ENCODE peak calls at places on chromosomes 5 and 9, in five cellular contexts. One of them, this sample, is unnamed.

GRCh38 chr5:125526940-125527339 is 780.5 kb upstream of the ZNF608 start:
- DNase-seq in stimulated activated CD4-positive, alpha-beta T cell treated with anti-CD3 and anti-CD28 coated beads, Interleukin-1b, Interleukin-23, amount 100 ng/mL, for 24 hours: no peak
- DNase-seq in SHP77: peak
- DNase-seq in osteocyte: no peak
- DNase-seq in choroid plexus epithelial cell: peak
- DNase-seq in this sample: peak

GRCh38 chr5:151405334-151405872 is 42.0 kb upstream of the SLC36A1 start:
- DNase-seq in SHP77: no peak
- DNase-seq in osteocyte: no peak
- DNase-seq in stimulated activated CD4-positive, alpha-beta T cell treated with anti-CD3 and anti-CD28 coated beads, Interleukin-1b, Interleukin-23, amount 100 ng/mL, for 24 hours: no peak
- DNase-seq in choroid plexus epithelial cell: no peak
- DNase-seq in this sample: no peak

GRCh38 chr9:129511320-129511900 is 109.5 kb downstream of the C9orf50 start:
- DNase-seq in stimulated activated CD4-positive, alpha-beta T cell treated with anti-CD3 and anti-CD28 coated beads, Interleukin-1b, Interleukin-23, amount 100 ng/mL, for 24 hours: no peak
- DNase-seq in choroid plexus epithelial cell: no peak
- DNase-seq in osteocyte: no peak
- DNase-seq in SHP77: no peak
- DNase-seq in this sample: no peak

GRCh38 chr9:107175826-107176500 is 107.1 kb upstream of the RAD23B start:
- DNase-seq in choroid plexus epithelial cell: no peak
- DNase-seq in SHP77: no peak
- DNase-seq in stimulated activated CD4-positive, alpha-beta T cell treated with anti-CD3 and anti-CD28 coated beads, Interleukin-1b, Interleukin-23, amount 100 ng/mL, for 24 hours: no peak
- DNase-seq in osteocyte: no peak
- DNase-seq in this sample: no peak

GRCh38 chr5:157295247-157295646 is 29.3 kb downstream of the CYFIP2 start:
- DNase-seq in choroid plexus epithelial cell: no peak
- DNase-seq in SHP77: no peak
- DNase-seq in stimulated activated CD4-positive, alpha-beta T cell treated with anti-CD3 and anti-CD28 coated beads, Interleukin-1b, Interleukin-23, amount 100 ng/mL, for 24 hours: no peak
- DNase-seq in osteocyte: no peak
- DNase-seq in this sample: no peak

GRCh38 chr5:137347865-137348264 is 151.3 kb downstream of the SPOCK1 start:
- DNase-seq in choroid plexus epithelial cell: no peak
- DNase-seq in SHP77: no peak
- DNase-seq in osteocyte: no peak
- DNase-seq in stimulated activated CD4-positive, alpha-beta T cell treated with anti-CD3 and anti-CD28 coated beads, Interleukin-1b, Interleukin-23, amount 100 ng/mL, for 24 hours: no peak
- DNase-seq in this sample: no peak

GRCh38 chr9:93813221-93813620 is 141.9 kb downstream of the BARX1 start:
- DNase-seq in stimulated activated CD4-positive, alpha-beta T cell treated with anti-CD3 and anti-CD28 coated beads, Interleukin-1b, Interleukin-23, amount 100 ng/mL, for 24 hours: no peak
- DNase-seq in osteocyte: no peak
- DNase-seq in SHP77: no peak
- DNase-seq in choroid plexus epithelial cell: no peak
- DNase-seq in this sample: no peak

GRCh38 chr5:36040651-36041536 is 25.8 kb downstream of the UGT3A2 start:
- DNase-seq in stimulated activated CD4-positive, alpha-beta T cell treated with anti-CD3 and anti-CD28 coated beads, Interleukin-1b, Interleukin-23, amount 100 ng/mL, for 24 hours: no peak
- DNase-seq in osteocyte: no peak
- DNase-seq in choroid plexus epithelial cell: no peak
- DNase-seq in SHP77: peak
- DNase-seq in this sample: no peak

GRCh38 chr5:57259704-57260103 is 85.8 kb downstream of the GPBP1 start:
- DNase-seq in osteocyte: no peak
- DNase-seq in stimulated activated CD4-positive, alpha-beta T cell treated with anti-CD3 and anti-CD28 coated beads, Interleukin-1b, Interleukin-23, amount 100 ng/mL, for 24 hours: no peak
- DNase-seq in choroid plexus epithelial cell: no peak
- DNase-seq in SHP77: no peak
- DNase-seq in this sample: no peak

GRCh38 chr9:71285191-71285656 is 163.8 kb upstream of the TRPM3 start:
- DNase-seq in osteocyte: no peak
- DNase-seq in choroid plexus epithelial cell: peak
- DNase-seq in stimulated activated CD4-positive, alpha-beta T cell treated with anti-CD3 and anti-CD28 coated beads, Interleukin-1b, Interleukin-23, amount 100 ng/mL, for 24 hours: peak
- DNase-seq in SHP77: peak
- DNase-seq in this sample: peak

GRCh38 chr5:37501152-37501551 is 122.0 kb downstream of the WDR70 start:
- DNase-seq in osteocyte: no peak
- DNase-seq in SHP77: no peak
- DNase-seq in stimulated activated CD4-positive, alpha-beta T cell treated with anti-CD3 and anti-CD28 coated beads, Interleukin-1b, Interleukin-23, amount 100 ng/mL, for 24 hours: no peak
- DNase-seq in choroid plexus epithelial cell: peak
- DNase-seq in this sample: peak

This sample was measured in fibroblast of pulmonary artery.